ENCODE peak calls at places on chromosome 15, in five cellular contexts. One of them, this sample, is unnamed.

GRCh38 chr15:25710184-25710583 is 152.9 kb downstream of the ATP10A start:
- DNase-seq in K562: peak
- DNase-seq in SK-N-SH: peak
- DNase-seq in GM12878: no peak
- DNase-seq in HepG2: peak
- DNase-seq in this sample: no peak

GRCh38 chr15:72231847-72232461 is 964 bp upstream of the PKM start:
- DNase-seq in SK-N-SH: peak
- DNase-seq in GM12878: no peak
- DNase-seq in HepG2: peak
- DNase-seq in K562: peak
- DNase-seq in this sample: peak

GRCh38 chr15:66004618-66005262 is 135.4 kb downstream of the RAB11A start:
- DNase-seq in K562: peak
- DNase-seq in SK-N-SH: no peak
- DNase-seq in HepG2: peak
- DNase-seq in GM12878: no peak
- DNase-seq in this sample: no peak

GRCh38 chr15:76866008-76866407 is 39.1 kb downstream of the SCAPER start:
- DNase-seq in HepG2: no peak
- DNase-seq in K562: no peak
- DNase-seq in GM12878: no peak
- DNase-seq in SK-N-SH: no peak
- DNase-seq in this sample: no peak

GRCh38 chr15:62932436-62932835 is 110.1 kb upstream of the TPM1 start:
- DNase-seq in GM12878: no peak
- DNase-seq in SK-N-SH: no peak
- DNase-seq in K562: no peak
- DNase-seq in HepG2: no peak
- DNase-seq in this sample: no peak

GRCh38 chr15:35256555-35256954 is 171.5 kb upstream of the NANOGP8 start:
- DNase-seq in GM12878: no peak
- DNase-seq in SK-N-SH: no peak
- DNase-seq in K562: no peak
- DNase-seq in HepG2: no peak
- DNase-seq in this sample: no peak

GRCh38 chr15:90845201-90845949 is 23.0 kb upstream of the FURIN start:
- DNase-seq in GM12878: peak
- DNase-seq in K562: peak
- DNase-seq in HepG2: no peak
- DNase-seq in SK-N-SH: no peak
- DNase-seq in this sample: peak

GRCh38 chr15:43207024-43207423 is 13.8 kb downstream of the EPB42 start:
- DNase-seq in SK-N-SH: no peak
- DNase-seq in HepG2: no peak
- DNase-seq in GM12878: no peak
- DNase-seq in K562: no peak
- DNase-seq in this sample: no peak

GRCh38 chr15:58484794-58485600 is 53.2 kb downstream of the LIPC start:
- DNase-seq in SK-N-SH: no peak
- DNase-seq in HepG2: no peak
- DNase-seq in GM12878: no peak
- DNase-seq in K562: no peak
- DNase-seq in this sample: peak
- TF ChIP-seq REST in SK-N-SH: no peak
- TF ChIP-seq REST in HepG2: no peak
- TF ChIP-seq REST in GM12878: no peak
- TF ChIP-seq REST in K562: no peak
- TF ChIP-seq REST in this sample: no peak

DNA sequence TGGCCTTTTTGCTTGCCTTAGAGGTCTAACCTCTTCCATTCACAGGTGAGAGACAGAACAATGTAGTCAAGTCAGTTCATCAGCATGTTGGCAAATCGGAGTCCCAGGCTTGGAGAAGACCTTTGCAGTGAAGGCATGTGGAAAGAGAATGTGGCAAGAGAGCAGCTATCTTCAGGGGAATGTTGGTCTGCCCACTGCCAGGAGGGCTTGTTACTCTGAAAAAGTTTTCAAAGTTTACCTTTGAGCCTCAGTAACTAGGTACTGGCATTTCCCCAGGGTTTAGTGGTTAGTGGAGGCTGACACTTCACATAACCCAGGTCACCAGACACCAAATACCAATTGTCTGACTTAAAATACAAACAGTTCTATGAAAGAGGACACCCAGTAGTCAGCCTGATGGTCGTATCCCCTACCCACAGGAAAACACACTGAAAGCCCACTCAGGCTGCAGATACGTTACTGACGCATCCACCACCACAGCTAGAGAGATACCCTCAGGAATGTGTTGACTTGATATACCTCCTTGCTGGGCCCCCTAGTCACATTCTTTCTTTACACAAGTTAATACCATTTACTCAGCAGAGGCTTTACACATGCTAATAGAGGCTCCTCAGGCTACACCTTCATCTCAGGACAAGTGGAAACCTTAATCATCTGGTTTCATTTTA is 9.7 kb upstream of the ARID3B start:
- DNase-seq in K562: no peak
- DNase-seq in SK-N-SH: no peak
- DNase-seq in GM12878: no peak
- DNase-seq in HepG2: peak
- DNase-seq in this sample: no peak
- H3K27ac ChIP-seq in K562: no peak
- H3K27ac ChIP-seq in SK-N-SH: no peak
- H3K27ac ChIP-seq in GM12878: no peak
- H3K27ac ChIP-seq in HepG2: no peak
- H3K27ac ChIP-seq in this sample: no peak

GRCh38 chr15:80031841-80032240 is 27.6 kb upstream of the ZFAND6 start:
- DNase-seq in GM12878: no peak
- DNase-seq in HepG2: no peak
- DNase-seq in K562: no peak
- DNase-seq in SK-N-SH: no peak
- DNase-seq in this sample: no peak
- TF ChIP-seq GABPA in GM12878: no peak
- TF ChIP-seq GABPA in HepG2: no peak
- TF ChIP-seq GABPA in K562: no peak
- TF ChIP-seq GABPA in SK-N-SH: no peak
- TF ChIP-seq GABPA in this sample: no peak

GRCh38 chr15:79592126-79592525 is 160.0 kb downstream of the MINAR1 start:
- DNase-seq in HepG2: no peak
- DNase-seq in SK-N-SH: no peak
- DNase-seq in GM12878: no peak
- DNase-seq in K562: no peak
- DNase-seq in this sample: no peak

GRCh38 chr15:79593119-79593869 is 161.2 kb downstream of the MINAR1 start:
- DNase-seq in HepG2: peak
- DNase-seq in K562: no peak
- DNase-seq in SK-N-SH: no peak
- DNase-seq in GM12878: no peak
- DNase-seq in this sample: no peak

GRCh38 chr15:79598639-79599038 is 166.5 kb downstream of the MINAR1 start:
- DNase-seq in GM12878: no peak
- DNase-seq in K562: no peak
- DNase-seq in SK-N-SH: no peak
- DNase-seq in HepG2: peak
- DNase-seq in this sample: no peak

GRCh38 chr15:79595271-79595670 is 163.1 kb downstream of the MINAR1 start:
- DNase-seq in K562: no peak
- DNase-seq in GM12878: no peak
- DNase-seq in SK-N-SH: no peak
- DNase-seq in HepG2: no peak
- DNase-seq in this sample: no peak

DNA sequence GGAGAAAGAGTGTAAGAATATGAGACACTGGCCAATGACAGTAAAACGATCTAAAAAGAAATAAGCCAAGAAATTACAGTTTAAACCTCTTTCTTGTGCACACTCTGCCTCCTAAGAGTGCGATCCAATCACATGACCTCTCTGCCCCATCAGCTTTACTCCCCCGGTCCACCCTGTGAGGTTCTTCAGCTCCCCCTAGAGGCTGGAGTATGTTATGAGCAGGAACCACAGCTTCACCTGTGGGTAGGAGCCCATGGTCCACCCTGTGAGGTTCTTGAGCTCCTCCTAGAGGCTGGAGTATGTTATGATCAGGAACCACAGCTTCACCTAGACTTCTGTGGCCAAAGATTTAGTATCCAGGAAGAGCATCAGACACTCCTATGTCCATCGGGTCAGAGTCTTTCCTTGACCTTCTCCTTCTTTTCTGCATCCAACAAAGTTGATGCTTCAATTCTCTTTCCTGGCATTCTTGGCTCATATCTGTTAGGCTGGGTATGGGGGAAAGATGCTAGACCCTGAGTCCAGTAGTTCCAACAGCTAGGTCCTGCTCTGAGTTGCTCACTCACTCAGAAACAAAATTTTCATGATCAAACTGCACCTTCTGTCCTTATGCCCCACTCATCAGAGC is 164.0 kb downstream of the MINAR1 start:
- DNase-seq in SK-N-SH: peak
- DNase-seq in K562: peak
- DNase-seq in GM12878: peak
- DNase-seq in HepG2: peak
- DNase-seq in this sample: peak
- TF ChIP-seq REST in SK-N-SH: no peak
- TF ChIP-seq REST in K562: no peak
- TF ChIP-seq REST in GM12878: no peak
- TF ChIP-seq REST in HepG2: no peak
- TF ChIP-seq REST in this sample: no peak

GRCh38 chr15:39788800-39789565 is 6.3 kb upstream of the FSIP1 start:
- DNase-seq in GM12878: no peak
- DNase-seq in HepG2: no peak
- DNase-seq in K562: no peak
- DNase-seq in SK-N-SH: no peak
- DNase-seq in this sample: no peak
- H3K27ac ChIP-seq in GM12878: no peak
- H3K27ac ChIP-seq in HepG2: no peak
- H3K27ac ChIP-seq in K562: no peak
- H3K27ac ChIP-seq in SK-N-SH: no peak
- H3K27ac ChIP-seq in this sample: no peak

DNA sequence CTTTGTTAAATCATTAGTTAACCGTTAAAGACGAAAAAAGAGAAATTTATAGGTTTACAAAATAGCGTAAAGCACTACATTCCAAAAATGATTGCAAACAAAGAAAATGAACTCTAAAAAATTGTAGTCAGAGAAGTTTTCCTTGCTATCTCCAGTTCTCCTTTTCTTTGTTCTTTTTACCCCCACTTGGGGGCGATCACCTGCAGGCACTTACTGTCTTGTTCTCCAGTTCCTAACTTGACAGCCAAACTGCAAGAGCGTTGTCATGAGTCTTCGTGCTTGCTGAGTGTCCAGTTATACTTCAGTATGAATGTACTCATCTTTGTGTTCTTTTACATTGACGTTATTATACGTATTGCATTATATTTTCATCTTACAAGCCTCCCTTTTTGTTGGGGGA is 54.5 kb downstream of the CHD2 start:
- DNase-seq in K562: peak
- DNase-seq in GM12878: no peak
- DNase-seq in SK-N-SH: no peak
- DNase-seq in HepG2: peak
- DNase-seq in this sample: no peak
- TF ChIP-seq GABPA in K562: no peak
- TF ChIP-seq GABPA in GM12878: no peak
- TF ChIP-seq GABPA in SK-N-SH: no peak
- TF ChIP-seq GABPA in HepG2: no peak
- TF ChIP-seq GABPA in this sample: no peak

GRCh38 chr15:68616397-68616796 is 37.6 kb downstream of the CORO2B start:
- DNase-seq in K562: no peak
- DNase-seq in HepG2: no peak
- DNase-seq in SK-N-SH: no peak
- DNase-seq in GM12878: no peak
- DNase-seq in this sample: no peak

GRCh38 chr15:68617777-68618176 is 39.0 kb downstream of the CORO2B start:
- DNase-seq in GM12878: no peak
- DNase-seq in HepG2: no peak
- DNase-seq in K562: no peak
- DNase-seq in SK-N-SH: no peak
- DNase-seq in this sample: no peak

GRCh38 chr15:68617001-68617400 is 38.2 kb downstream of the CORO2B start:
- DNase-seq in K562: no peak
- DNase-seq in HepG2: no peak
- DNase-seq in GM12878: no peak
- DNase-seq in SK-N-SH: no peak
- DNase-seq in this sample: no peak

GRCh38 chr15:68619303-68619698 is 40.5 kb downstream of the CORO2B start:
- DNase-seq in GM12878: no peak
- DNase-seq in K562: no peak
- DNase-seq in SK-N-SH: no peak
- DNase-seq in HepG2: no peak
- DNase-seq in this sample: no peak

GRCh38 chr15:68618339-68619302 is 39.8 kb downstream of the CORO2B start:
- DNase-seq in K562: no peak
- DNase-seq in GM12878: no peak
- DNase-seq in SK-N-SH: no peak
- DNase-seq in HepG2: no peak
- DNase-seq in this sample: no peak
- TF ChIP-seq REST in K562: no peak
- TF ChIP-seq REST in GM12878: no peak
- TF ChIP-seq REST in SK-N-SH: no peak
- TF ChIP-seq REST in HepG2: no peak
- TF ChIP-seq REST in this sample: no peak